ENCODE peak calls at places on chromosomes 16 and 17, in five cellular contexts. One of them, this sample, is unnamed.

GRCh38 chr16:60681014-60681413 is 1355.2 kb downstream of the CDH8 start:
- DNase-seq in heart right ventricle: no peak
- DNase-seq in NCI-H1436: no peak
- DNase-seq in AG20443: no peak
- DNase-seq in activated naive CD8-positive, alpha-beta T cell treated with anti-CD3 and anti-CD28 coated beads, Interleukin-2, amount 50 U/mL, for 24 hours: no peak
- DNase-seq in this sample: no peak

GRCh38 chr16:11183035-11183812 is 72.8 kb downstream of the SOCS1 start:
- DNase-seq in heart right ventricle: no peak
- DNase-seq in NCI-H1436: no peak
- DNase-seq in AG20443: no peak
- DNase-seq in activated naive CD8-positive, alpha-beta T cell treated with anti-CD3 and anti-CD28 coated beads, Interleukin-2, amount 50 U/mL, for 24 hours: peak; percentile 36
- DNase-seq in this sample: no peak

GRCh38 chr16:48948911-48949310 is 332.7 kb downstream of the CBLN1 start:
- DNase-seq in heart right ventricle: no peak
- DNase-seq in NCI-H1436: no peak
- DNase-seq in AG20443: no peak
- DNase-seq in activated naive CD8-positive, alpha-beta T cell treated with anti-CD3 and anti-CD28 coated beads, Interleukin-2, amount 50 U/mL, for 24 hours: no peak
- DNase-seq in this sample: no peak

GRCh38 chr17:46106966-46107644 is 86.1 kb downstream of the KANSL1 start:
- DNase-seq in heart right ventricle: no peak
- DNase-seq in NCI-H1436: no peak
- DNase-seq in AG20443: no peak
- DNase-seq in activated naive CD8-positive, alpha-beta T cell treated with anti-CD3 and anti-CD28 coated beads, Interleukin-2, amount 50 U/mL, for 24 hours: no peak
- DNase-seq in this sample: no peak

GRCh38 chr16:57624806-57625500 is 3.5 kb upstream of the ADGRG1 start:
- DNase-seq in heart right ventricle: no peak
- DNase-seq in NCI-H1436: no peak
- DNase-seq in AG20443: no peak
- DNase-seq in activated naive CD8-positive, alpha-beta T cell treated with anti-CD3 and anti-CD28 coated beads, Interleukin-2, amount 50 U/mL, for 24 hours: no peak
- DNase-seq in this sample: no peak

GRCh38 chr17:50219939-50220465 is 18.6 kb upstream of the COL1A1 start:
- DNase-seq in heart right ventricle: peak; percentile 45
- DNase-seq in NCI-H1436: no peak
- DNase-seq in AG20443: peak; percentile 69
- DNase-seq in activated naive CD8-positive, alpha-beta T cell treated with anti-CD3 and anti-CD28 coated beads, Interleukin-2, amount 50 U/mL, for 24 hours: no peak
- DNase-seq in this sample: no peak

GRCh38 chr16:12677472-12677871 is 126.2 kb downstream of the CPPED1 start:
- DNase-seq in heart right ventricle: no peak
- DNase-seq in NCI-H1436: no peak
- DNase-seq in AG20443: no peak
- DNase-seq in activated naive CD8-positive, alpha-beta T cell treated with anti-CD3 and anti-CD28 coated beads, Interleukin-2, amount 50 U/mL, for 24 hours: no peak
- DNase-seq in this sample: no peak

GRCh38 chr17:77637807-77638182 is 320.7 kb upstream of the TNRC6C start:
- DNase-seq in heart right ventricle: no peak
- DNase-seq in NCI-H1436: no peak
- DNase-seq in AG20443: no peak
- DNase-seq in activated naive CD8-positive, alpha-beta T cell treated with anti-CD3 and anti-CD28 coated beads, Interleukin-2, amount 50 U/mL, for 24 hours: no peak
- DNase-seq in this sample: no peak

GRCh38 chr16:53040788-53041187 is 11.9 kb downstream of the CHD9NB start:
- DNase-seq in heart right ventricle: no peak
- DNase-seq in NCI-H1436: no peak
- DNase-seq in AG20443: no peak
- DNase-seq in activated naive CD8-positive, alpha-beta T cell treated with anti-CD3 and anti-CD28 coated beads, Interleukin-2, amount 50 U/mL, for 24 hours: no peak
- DNase-seq in this sample: no peak

GRCh38 chr16:3461120-3461519 is 17.6 kb downstream of the NAA60 start:
- DNase-seq in heart right ventricle: no peak
- DNase-seq in NCI-H1436: no peak
- DNase-seq in AG20443: no peak
- DNase-seq in activated naive CD8-positive, alpha-beta T cell treated with anti-CD3 and anti-CD28 coated beads, Interleukin-2, amount 50 U/mL, for 24 hours: peak; percentile 62
- DNase-seq in this sample: no peak

GRCh38 chr17:37138726-37139125 is 190.0 kb downstream of the AATF start:
- DNase-seq in heart right ventricle: no peak
- DNase-seq in NCI-H1436: no peak
- DNase-seq in AG20443: no peak
- DNase-seq in activated naive CD8-positive, alpha-beta T cell treated with anti-CD3 and anti-CD28 coated beads, Interleukin-2, amount 50 U/mL, for 24 hours: no peak
- DNase-seq in this sample: no peak

GRCh38 chr17:33366998-33367397 is 73.9 kb upstream of the ASIC2 start:
- DNase-seq in heart right ventricle: no peak
- DNase-seq in NCI-H1436: no peak
- DNase-seq in AG20443: no peak
- DNase-seq in activated naive CD8-positive, alpha-beta T cell treated with anti-CD3 and anti-CD28 coated beads, Interleukin-2, amount 50 U/mL, for 24 hours: no peak
- DNase-seq in this sample: no peak

GRCh38 chr16:15034266-15035162 is 21.4 kb downstream of the NTAN1 start:
- DNase-seq in heart right ventricle: peak; percentile 38
- DNase-seq in NCI-H1436: no peak
- DNase-seq in AG20443: peak; percentile 76
- DNase-seq in activated naive CD8-positive, alpha-beta T cell treated with anti-CD3 and anti-CD28 coated beads, Interleukin-2, amount 50 U/mL, for 24 hours: no peak
- DNase-seq in this sample: no peak

GRCh38 chr17:12407495-12407894 is 258.2 kb upstream of the MYOCD start:
- DNase-seq in heart right ventricle: no peak
- DNase-seq in NCI-H1436: no peak
- DNase-seq in AG20443: no peak
- DNase-seq in activated naive CD8-positive, alpha-beta T cell treated with anti-CD3 and anti-CD28 coated beads, Interleukin-2, amount 50 U/mL, for 24 hours: no peak
- DNase-seq in this sample: no peak

GRCh38 chr16:81797443-81797842 is 18.4 kb downstream of the PLCG2 start:
- DNase-seq in heart right ventricle: no peak
- DNase-seq in NCI-H1436: no peak
- DNase-seq in AG20443: no peak
- DNase-seq in activated naive CD8-positive, alpha-beta T cell treated with anti-CD3 and anti-CD28 coated beads, Interleukin-2, amount 50 U/mL, for 24 hours: peak; percentile 21
- DNase-seq in this sample: no peak

GRCh38 chr17:57566724-57567123 is 178.4 kb downstream of the CCDC182 start:
- DNase-seq in heart right ventricle: no peak
- DNase-seq in NCI-H1436: peak; percentile 84
- DNase-seq in AG20443: no peak
- DNase-seq in activated naive CD8-positive, alpha-beta T cell treated with anti-CD3 and anti-CD28 coated beads, Interleukin-2, amount 50 U/mL, for 24 hours: no peak
- DNase-seq in this sample: no peak

GRCh38 chr17:78727057-78727456 is 55.0 kb downstream of the CYTH1 start:
- DNase-seq in heart right ventricle: no peak
- DNase-seq in NCI-H1436: no peak
- DNase-seq in AG20443: no peak
- DNase-seq in activated naive CD8-positive, alpha-beta T cell treated with anti-CD3 and anti-CD28 coated beads, Interleukin-2, amount 50 U/mL, for 24 hours: no peak
- DNase-seq in this sample: no peak

GRCh38 chr17:56699186-56699895 is 105.8 kb downstream of the NOG start:
- DNase-seq in heart right ventricle: peak; percentile 26
- DNase-seq in NCI-H1436: no peak
- DNase-seq in AG20443: peak; percentile 98
- DNase-seq in activated naive CD8-positive, alpha-beta T cell treated with anti-CD3 and anti-CD28 coated beads, Interleukin-2, amount 50 U/mL, for 24 hours: no peak
- DNase-seq in this sample: peak; percentile 83

GRCh38 chr17:75412455-75413317 is 7.2 kb upstream of the GRB2 start:
- DNase-seq in heart right ventricle: peak; percentile 30
- DNase-seq in NCI-H1436: peak; percentile 81
- DNase-seq in AG20443: peak; percentile 71
- DNase-seq in activated naive CD8-positive, alpha-beta T cell treated with anti-CD3 and anti-CD28 coated beads, Interleukin-2, amount 50 U/mL, for 24 hours: peak; percentile 69
- DNase-seq in this sample: peak; percentile 58

GRCh38 chr16:200388-200787 is 20.1 kb downstream of the HBQ1 start:
- DNase-seq in heart right ventricle: no peak
- DNase-seq in NCI-H1436: no peak
- DNase-seq in AG20443: no peak
- DNase-seq in activated naive CD8-positive, alpha-beta T cell treated with anti-CD3 and anti-CD28 coated beads, Interleukin-2, amount 50 U/mL, for 24 hours: no peak
- DNase-seq in this sample: no peak

GRCh38 chr16:13829712-13830304 is 90.1 kb upstream of the ERCC4 start:
- DNase-seq in heart right ventricle: no peak
- DNase-seq in NCI-H1436: no peak
- DNase-seq in AG20443: no peak
- DNase-seq in activated naive CD8-positive, alpha-beta T cell treated with anti-CD3 and anti-CD28 coated beads, Interleukin-2, amount 50 U/mL, for 24 hours: no peak
- DNase-seq in this sample: no peak

GRCh38 chr17:60326702-60327101 is 65.2 kb downstream of the USP32 start:
- DNase-seq in heart right ventricle: no peak
- DNase-seq in NCI-H1436: no peak
- DNase-seq in AG20443: no peak
- DNase-seq in activated naive CD8-positive, alpha-beta T cell treated with anti-CD3 and anti-CD28 coated beads, Interleukin-2, amount 50 U/mL, for 24 hours: no peak
- DNase-seq in this sample: no peak

GRCh38 chr16:22886908-22887307 is 72.9 kb downstream of the HS3ST2 start:
- DNase-seq in heart right ventricle: no peak
- DNase-seq in NCI-H1436: no peak
- DNase-seq in AG20443: no peak
- DNase-seq in activated naive CD8-positive, alpha-beta T cell treated with anti-CD3 and anti-CD28 coated beads, Interleukin-2, amount 50 U/mL, for 24 hours: no peak
- DNase-seq in this sample: no peak

GRCh38 chr16:88651276-88651988 is 579 bp upstream of the CYBA start:
- DNase-seq in heart right ventricle: peak; percentile 54
- DNase-seq in NCI-H1436: no peak
- DNase-seq in AG20443: no peak
- DNase-seq in activated naive CD8-positive, alpha-beta T cell treated with anti-CD3 and anti-CD28 coated beads, Interleukin-2, amount 50 U/mL, for 24 hours: peak; percentile 85
- DNase-seq in this sample: no peak

This sample was measured in astrocyte of the cerebellum.